ENCODE peak calls at places on chromosomes 16 and 17, in four cellular contexts. N is activated CD4-positive, alpha-beta T cell treated with anti-CD3 and anti-CD28 coated beads for 4 hours; B is fibroblast of the conjunctiva; R is NCI-H748 treated with DMSO at 0.1 percent for 48 hours. C is an unnamed sample.
A peak's percentile ranks its signal among the peaks of the same experiment; 100 is the strongest.

GRCh38 chr17:50192116-50192872 is 9.1 kb downstream of the COL1A1 start:
- DNase-seq in N (no peak), B (no peak), R (no peak), C (no peak)

GRCh38 chr17:66716236-66717026 is 118.5 kb upstream of the CACNG5 start:
- DNase-seq in N (no peak), B (no peak), R (peak; percentile 84), C (no peak)

GRCh38 chr17:5329784-5330557 is 47.9 kb downstream of the RABEP1 start:
- DNase-seq in N (no peak), B (no peak), R (no peak), C (no peak)

GRCh38 chr17:13725286-13725990 is 123.7 kb upstream of the HS3ST3A1 start:
- DNase-seq in N (no peak), B (peak; percentile 39), R (no peak), C (peak; percentile 56)

GRCh38 chr16:56923481-56923880 is 8.5 kb upstream of the HERPUD1 start:
- DNase-seq in N (no peak), B (no peak), R (no peak), C (no peak)

GRCh38 chr17:15027853-15028252 is 237.3 kb downstream of the PMP22 start:
- DNase-seq in N (no peak), B (no peak), R (no peak), C (no peak)

GRCh38 chr16:5461141-5461540 is 363.5 kb upstream of the EEF2KMT start:
- DNase-seq in N (no peak), B (no peak), R (no peak), C (no peak)

GRCh38 chr16:20348365-20349185 is 3.9 kb downstream of the UMOD start:
- DNase-seq in N (no peak), B (no peak), R (peak; percentile 1), C (peak; percentile 31)

GRCh38 chr17:78529871-78530670 is 47.1 kb downstream of the DNAH17 start:
- DNase-seq in N (no peak), B (no peak), R (peak; percentile 69), C (no peak)

GRCh38 chr16:29107299-29107698 is 122.4 kb downstream of the LAT start:
- DNase-seq in N (no peak), B (no peak), R (no peak), C (no peak)

GRCh38 chr17:30344283-30345088 is 10.6 kb upstream of the TMIGD1 start:
- DNase-seq in N (no peak), B (peak; percentile 74), R (no peak), C (peak; percentile 32)

GRCh38 chr16:48139517-48139916 is 16.3 kb downstream of the ABCC12 start:
- DNase-seq in N (no peak), B (no peak), R (no peak), C (no peak)

GRCh38 chr16:1770328-1771071 is 843 bp downstream of the NME3 start:
- DNase-seq in N (peak; percentile 54), B (peak; percentile 23), R (peak; percentile 21), C (peak; percentile 65)

GRCh38 chr17:56908061-56908542 is 5.7 kb downstream of the TRIM25 start:
- DNase-seq in N (peak; percentile 15), B (no peak), R (no peak), C (no peak)

GRCh38 chr16:48459167-48459566 is 74.0 kb upstream of the SIAH1 start:
- DNase-seq in N (no peak), B (no peak), R (no peak), C (no peak)

GRCh38 chr16:87420401-87421368 is 28.5 kb downstream of the MAP1LC3B start:
- DNase-seq in N (no peak), B (no peak), R (no peak), C (no peak)

GRCh38 chr16:46763147-46763546 is 15.0 kb upstream of the MYLK3 start:
- DNase-seq in N (no peak), B (no peak), R (peak; percentile 21), C (no peak)

GRCh38 chr16:66603537-66604375 is 748 bp upstream of the CMTM3 start:
- DNase-seq in N (peak; percentile 68), B (no peak), R (peak; percentile 50), C (peak; percentile 62)

GRCh38 chr17:69581061-69581955 is 166.8 kb downstream of the MAP2K6 start:
- DNase-seq in N (no peak), B (no peak), R (no peak), C (no peak)

GRCh38 chr17:6077746-6078145 is 7.6 kb downstream of the WSCD1 start:
- DNase-seq in N (no peak), B (no peak), R (no peak), C (no peak)

GRCh38 chr17:75557075-75557851 is 30.3 kb upstream of the MYO15B start:
- DNase-seq in N (no peak), B (peak; percentile 40), R (no peak), C (peak; percentile 58)

GRCh38 chr17:83198366-83199341 is 119.2 kb downstream of the METRNL start:
- DNase-seq in N (no peak), B (no peak), R (no peak), C (no peak)

GRCh38 chr16:86462334-86463084 is 47.8 kb upstream of the FOXF1 start:
- DNase-seq in N (no peak), B (no peak), R (no peak), C (peak; percentile 66)

GRCh38 chr17:82602986-82603385 is 45.3 kb downstream of the WDR45B start:
- DNase-seq in N (no peak), B (no peak), R (no peak), C (no peak)

GRCh38 chr17:42748202-42748905 is 3.5 kb upstream of the EZH1 start:
- DNase-seq in N (no peak), B (no peak), R (no peak), C (no peak)

GRCh38 chr17:39090832-39091622 is 60.4 kb downstream of the PLXDC1 start:
- DNase-seq in N (no peak), B (no peak), R (no peak), C (no peak)

GRCh38 chr16:80687606-80688005 is 116.8 kb downstream of the CDYL2 start:
- DNase-seq in N (no peak), B (no peak), R (no peak), C (no peak)

GRCh38 chr16:585351-585750 is 4.5 kb upstream of the RAB40C start:
- DNase-seq in N (no peak), B (no peak), R (no peak), C (no peak)

GRCh38 chr16:31216552-31217530 is at the start of gene PYDC1:
- DNase-seq in N (no peak), B (no peak), R (no peak), C (no peak)

GRCh38 chr16:53726625-53727024 is 22.7 kb downstream of the FTO start:
- DNase-seq in N (no peak), B (no peak), R (no peak), C (peak; percentile 4)

GRCh38 chr16:74709477-74709877 is 8.8 kb upstream of the MLKL start:
- DNase-seq in N (peak; percentile 75), B (peak; percentile 49), R (peak; percentile 2), C (peak; percentile 70)

GRCh38 chr17:74916136-74916850 is 6.8 kb downstream of the USH1G start:
- DNase-seq in N (no peak), B (no peak), R (no peak), C (no peak)

GRCh38 chr16:685967-686366 is 1.8 kb upstream of the JMJD8 start:
- DNase-seq in N (no peak), B (no peak), R (peak; percentile 4), C (peak; percentile 64)

C was measured in Daoy.